ENCODE peak calls at places on chromosome 22, in eight cellular contexts. T is fibroblast of mammary gland, Z is MM.1S, G is cardiac muscle cell, A is NB4, R is AG09309, Y is psoas muscle, D is BJ. L is an unnamed sample.

GRCh38 chr22:18044548-18045271 is 20.3 kb upstream of the MICAL3 start:
- DNase-seq in Y (peak), Z (no peak), T (peak), G (no peak), R (no peak), D (no peak), A (no peak), L (no peak)

GRCh38 chr22:39278040-39278439 is 33.3 kb upstream of the PDGFB start:
- DNase-seq in Y (peak), R (no peak), D (no peak), A (no peak), Z (no peak), T (peak), G (no peak), L (no peak)

GRCh38 chr22:43995798-43996169 is 28.3 kb upstream of the PARVB start:
- DNase-seq in G (no peak), R (no peak), A (no peak), T (no peak), D (no peak), Y (no peak), Z (no peak), L (no peak)

GRCh38 chr22:44246615-44247326 is 66.0 kb downstream of the SHISAL1 start:
- DNase-seq in A (no peak), Z (no peak), Y (no peak), T (no peak), D (no peak), R (no peak), G (no peak), L (no peak)

GRCh38 chr22:25970348-25970995 is 198.8 kb upstream of the SEZ6L start:
- DNase-seq in Z (peak), D (no peak), T (no peak), A (no peak), Y (peak), R (no peak), G (peak), L (no peak)

GRCh38 chr22:49820984-49821383 is 6.7 kb downstream of the BRD1 start:
- DNase-seq in Y (no peak), A (no peak), G (no peak), R (no peak), T (peak), D (no peak), Z (no peak), L (no peak)

GRCh38 chr22:50700387-50701075 is 27.9 kb downstream of the SHANK3 start:
- DNase-seq in T (peak), A (no peak), R (no peak), Y (peak), Z (no peak), G (no peak), D (no peak), L (no peak)

GRCh38 chr22:50311606-50312351 is 4.3 kb upstream of the PLXNB2 start:
- DNase-seq in D (no peak), Z (no peak), R (no peak), T (no peak), A (no peak), Y (peak), G (no peak), L (no peak)

GRCh38 chr22:45036154-45036553 is 26.3 kb upstream of the PHF21B start:
- DNase-seq in A (no peak), R (no peak), G (no peak), T (peak), Y (peak), Z (no peak), D (no peak), L (no peak)

GRCh38 chr22:21936151-21936778 is 16.4 kb downstream of the PPM1F start:
- DNase-seq in Y (peak), D (no peak), G (no peak), R (no peak), Z (no peak), T (peak), A (peak), L (peak)

GRCh38 chr22:16651217-16651616 is 58.6 kb upstream of the CCT8L2 start:
- DNase-seq in Z (no peak), A (no peak), Y (no peak), R (no peak), G (no peak), D (no peak), T (no peak), L (no peak)

GRCh38 chr22:39207141-39208012 is 37.4 kb downstream of the PDGFB start:
- DNase-seq in T (no peak), D (no peak), Y (no peak), Z (no peak), G (no peak), A (no peak), R (no peak), L (peak)

GRCh38 chr22:45218974-45219373 is 21.7 kb downstream of the KIAA0930 start:
- DNase-seq in A (peak), D (no peak), Z (no peak), G (no peak), T (peak), Y (no peak), R (no peak), L (no peak)

GRCh38 chr22:28142361-28142801 is 223.3 kb upstream of the PITPNB start:
- DNase-seq in D (peak), A (no peak), T (peak), Y (no peak), G (no peak), Z (no peak), R (peak), L (peak)

GRCh38 chr22:28783786-28784671 is 11.5 kb downstream of the CCDC117 start:
- DNase-seq in G (peak), Y (no peak), T (no peak), Z (no peak), A (no peak), D (no peak), R (no peak), L (no peak)

DNA sequence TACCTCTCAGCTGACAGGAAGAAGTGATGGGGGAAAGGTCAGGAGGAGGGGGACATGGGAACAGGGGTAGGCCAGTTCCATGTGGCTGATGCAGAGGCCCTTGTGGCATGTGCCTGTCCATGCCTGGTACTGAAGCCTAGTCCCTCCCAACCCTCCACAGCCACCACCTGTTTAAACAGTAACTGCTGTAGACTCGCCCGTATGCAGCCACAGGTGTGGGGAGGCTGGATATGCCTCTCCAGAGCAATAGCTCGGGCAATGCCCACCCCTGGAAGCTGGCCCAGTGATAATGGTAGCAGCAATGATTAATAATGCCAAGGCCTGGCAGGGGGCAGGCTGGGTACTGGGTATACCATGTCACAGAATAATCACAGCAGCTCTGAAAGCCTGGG is 2.3 kb downstream of the SMTN start:
- DNase-seq in D (no peak), Z (no peak), G (no peak), T (no peak), A (no peak), R (no peak), Y (no peak), L (no peak)
- H3K4me3 ChIP-seq in D (no peak), Z (peak), G (peak), T (peak), A (peak), R (peak), Y (peak), L (no peak)

DNA sequence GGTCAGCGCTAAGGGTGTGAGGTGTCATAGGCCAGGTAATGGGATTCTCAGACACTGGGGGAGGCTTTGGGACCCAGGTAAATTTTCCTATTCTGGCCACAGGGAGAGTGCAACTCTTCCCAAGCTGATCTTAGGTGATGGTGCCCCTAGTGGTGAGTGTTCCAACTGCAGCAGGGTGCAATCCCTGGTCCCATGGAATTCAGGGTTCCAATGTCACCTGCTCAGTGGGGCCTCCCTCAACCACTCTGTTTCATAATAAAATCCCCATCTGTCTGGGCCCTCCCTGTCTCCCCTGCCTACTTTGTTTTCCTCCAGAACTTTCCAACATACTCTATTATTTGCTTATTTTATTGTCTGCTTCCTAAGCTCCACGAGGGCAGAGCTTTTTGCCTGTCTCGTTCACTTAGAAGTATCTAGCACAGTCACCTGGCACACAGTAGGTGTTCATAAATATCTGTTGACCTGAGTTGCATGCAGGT is 2.9 kb upstream of the SGSM1 start:
- DNase-seq in Z (peak), G (peak), D (no peak), A (peak), T (peak), Y (peak), R (no peak), L (peak)
- TF ChIP-seq CTCF in Z (peak), G (peak), D (peak), A (peak), T (peak), Y (peak), R (peak), L (peak)

GRCh38 chr22:32183625-32184024 is 21.2 kb downstream of the RFPL2 start:
- DNase-seq in R (no peak), T (no peak), Y (no peak), D (no peak), Z (no peak), A (no peak), G (no peak), L (no peak)
- H3K4me3 ChIP-seq in R (no peak), T (no peak), Y (no peak), D (no peak), Z (no peak), A (no peak), G (no peak), L (no peak)

DNA sequence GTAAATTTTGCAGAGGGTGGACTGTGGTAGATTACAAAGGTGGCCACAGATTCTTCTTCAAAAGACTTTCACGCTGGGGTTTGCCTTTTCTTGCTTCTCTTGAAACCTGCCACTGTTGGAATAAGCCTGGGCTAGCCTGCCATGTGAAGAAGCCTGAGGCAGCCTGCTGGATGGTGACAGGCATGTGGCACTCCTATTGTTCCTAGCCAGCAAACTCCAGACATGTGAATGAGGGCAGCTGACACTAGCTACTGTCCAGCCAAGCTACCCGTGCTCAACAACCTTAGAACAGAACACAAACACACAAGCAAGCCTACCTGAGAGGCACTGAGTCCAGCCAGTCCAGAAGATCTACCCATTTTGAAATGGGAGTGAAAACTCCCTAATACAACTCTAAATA is 322.7 kb upstream of the LARGE1 start:
- DNase-seq in Y (no peak), A (no peak), T (no peak), D (no peak), G (no peak), R (no peak), Z (no peak), L (no peak)
- TF ChIP-seq CTCF in Y (no peak), A (no peak), T (no peak), D (no peak), G (no peak), R (no peak), Z (no peak), L (no peak)

L was measured in epithelial cell of esophagus.